ENCODE peak calls at places on chromosomes 16 and 17, in four cellular contexts. T is cardiac muscle cell, H is neural crest cell, N is AG04450. S is an unnamed sample.

GRCh38 chr17:74012465-74012864 is 191.0 kb upstream of the RPL38 start:
- DNase-seq in N (no peak), T (no peak), H (no peak), S (no peak)

GRCh38 chr17:79065105-79065670 is 9.4 kb upstream of the ENGASE start:
- DNase-seq in H (peak), N (no peak), T (peak), S (no peak)

GRCh38 chr17:48701864-48702532 is 20.3 kb downstream of the PRAC1 start:
- DNase-seq in H (no peak), T (no peak), N (no peak), S (no peak)

GRCh38 chr17:7969434-7969833 is 33.0 kb upstream of the GUCY2D start:
- DNase-seq in T (peak), H (no peak), N (no peak), S (no peak)

GRCh38 chr16:75810342-75810741 is 84.1 kb upstream of the CPHXL start:
- DNase-seq in T (no peak), N (no peak), H (no peak), S (no peak)

GRCh38 chr16:15502041-15502725 is 67.8 kb downstream of the BMERB1 start:
- DNase-seq in T (peak), H (no peak), N (peak), S (no peak)

GRCh38 chr16:30728904-30729672 is 19.1 kb upstream of the PHKG2 start:
- DNase-seq in N (no peak), T (no peak), H (no peak), S (no peak)

GRCh38 chr17:320809-321385 is 31.7 kb downstream of the RPH3AL start:
- DNase-seq in H (no peak), N (no peak), T (peak), S (no peak)

GRCh38 chr16:12503201-12503600 is 300.5 kb downstream of the CPPED1 start:
- DNase-seq in T (no peak), H (no peak), N (no peak), S (no peak)

GRCh38 chr17:29116652-29117439 is 63.4 kb downstream of the MYO18A start:
- DNase-seq in N (no peak), T (peak), H (peak), S (peak)

GRCh38 chr17:8006836-8007680 is 4.6 kb downstream of the GUCY2D start:
- DNase-seq in H (no peak), N (no peak), T (no peak), S (no peak)

GRCh38 chr17:41811549-41812175 is at the start of gene P3H4:
- DNase-seq in T (peak), N (no peak), H (peak), S (peak)

GRCh38 chr17:7439462-7440112 is at the start of gene FGF11:
- DNase-seq in N (no peak), T (no peak), H (no peak), S (no peak)

GRCh38 chr16:1788708-1789100 is 4.8 kb downstream of the IGFALS start:
- DNase-seq in T (no peak), H (no peak), N (no peak), S (no peak)

GRCh38 chr17:21218101-21218500 is 4.1 kb upstream of the TMEM11 start:
- DNase-seq in N (no peak), H (no peak), T (peak), S (no peak)

GRCh38 chr16:85615852-85616607 is 2.9 kb downstream of the GSE1 start:
- DNase-seq in T (peak), H (peak), N (peak), S (peak)

GRCh38 chr16:81035975-81036750 is 521 bp downstream of the ATMIN start:
- DNase-seq in H (peak), N (no peak), T (peak), S (no peak)

GRCh38 chr16:28118636-28119035 is 55.1 kb upstream of the GSG1L start:
- DNase-seq in H (no peak), N (no peak), T (no peak), S (no peak)

GRCh38 chr17:52027620-52028019 is 130.9 kb downstream of the CA10 start:
- DNase-seq in H (no peak), T (peak), N (no peak), S (no peak)

DNA sequence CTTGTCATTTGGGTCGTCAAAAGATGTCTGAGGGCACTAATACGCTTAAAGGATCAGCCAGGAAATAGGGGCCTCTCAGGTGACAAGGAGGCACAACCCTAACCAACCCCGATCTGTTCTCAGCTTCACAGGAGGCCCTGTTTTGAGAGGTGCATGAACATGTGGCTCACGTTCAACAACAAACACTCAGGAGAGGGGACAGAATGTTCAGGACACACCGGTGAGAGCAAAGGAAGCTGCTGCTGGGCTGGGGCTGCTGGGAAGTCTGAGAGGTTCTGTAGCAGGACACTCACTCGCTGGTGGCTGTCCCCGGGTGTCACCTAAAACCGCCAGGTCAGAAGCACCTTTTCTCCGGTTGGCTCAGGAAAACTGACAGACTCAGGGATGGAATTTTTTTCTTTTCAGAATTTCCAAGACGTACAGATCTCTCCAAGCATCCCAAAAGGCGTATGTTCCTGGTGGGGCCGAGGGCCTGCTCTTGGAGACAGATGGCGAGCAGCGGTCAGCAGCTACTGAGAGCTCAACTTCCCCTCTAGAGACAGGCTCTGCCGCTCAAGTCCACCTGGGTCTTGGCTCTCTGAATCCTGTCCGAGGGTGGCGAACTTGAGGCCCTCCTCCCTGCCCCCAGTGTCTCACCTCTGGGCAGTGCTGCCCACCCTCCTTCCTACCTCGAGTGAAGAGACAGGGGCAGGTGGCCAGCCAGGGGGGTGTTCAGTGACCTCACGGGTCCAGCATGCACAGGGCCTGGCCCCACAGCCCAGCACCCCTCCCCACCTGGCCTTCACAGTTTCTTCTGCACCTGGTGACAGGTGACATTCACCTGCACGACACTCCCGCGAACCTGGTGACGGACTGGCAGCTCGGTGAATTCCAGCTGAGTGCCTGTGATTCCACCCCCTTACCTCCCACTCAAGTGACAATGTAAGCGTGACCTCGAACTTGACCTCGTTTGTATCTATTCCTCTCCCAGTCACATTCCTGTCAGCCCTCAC is 22.9 kb downstream of the CLUH start:
- DNase-seq in T (no peak), N (no peak), H (no peak), S (no peak)
- TF ChIP-seq CTCF in T (no peak), N (no peak), H (no peak), S (no peak)

GRCh38 chr16:24318670-24319069 is 62.5 kb downstream of the CACNG3 start:
- DNase-seq in T (no peak), H (no peak), N (no peak), S (no peak)
- TF ChIP-seq CTCF in T (no peak), H (no peak), N (no peak), S (no peak)

DNA sequence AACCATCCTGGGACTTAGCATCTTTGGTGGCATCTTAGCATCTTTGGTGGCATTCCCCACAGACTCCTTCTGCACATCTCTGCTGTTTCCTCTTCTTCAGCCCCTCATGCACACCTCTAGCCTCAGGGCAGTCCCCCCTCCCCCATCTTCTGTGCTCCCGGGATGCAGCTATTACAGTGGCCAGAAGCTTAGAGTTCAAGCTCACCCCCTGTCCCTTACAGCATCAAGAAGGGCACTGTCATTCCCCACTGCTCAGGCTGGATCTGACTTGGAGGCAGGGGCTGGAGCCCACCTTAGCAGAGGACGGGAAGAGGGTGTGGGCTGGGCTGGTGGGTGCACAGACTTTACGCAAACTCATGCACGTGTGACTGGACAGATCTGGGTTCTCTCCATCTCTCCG is 650 bp downstream of the EPN3 start:
- DNase-seq in T (no peak), H (no peak), N (no peak), S (no peak)
- TF ChIP-seq CTCF in T (no peak), H (no peak), N (no peak), S (no peak)

DNA sequence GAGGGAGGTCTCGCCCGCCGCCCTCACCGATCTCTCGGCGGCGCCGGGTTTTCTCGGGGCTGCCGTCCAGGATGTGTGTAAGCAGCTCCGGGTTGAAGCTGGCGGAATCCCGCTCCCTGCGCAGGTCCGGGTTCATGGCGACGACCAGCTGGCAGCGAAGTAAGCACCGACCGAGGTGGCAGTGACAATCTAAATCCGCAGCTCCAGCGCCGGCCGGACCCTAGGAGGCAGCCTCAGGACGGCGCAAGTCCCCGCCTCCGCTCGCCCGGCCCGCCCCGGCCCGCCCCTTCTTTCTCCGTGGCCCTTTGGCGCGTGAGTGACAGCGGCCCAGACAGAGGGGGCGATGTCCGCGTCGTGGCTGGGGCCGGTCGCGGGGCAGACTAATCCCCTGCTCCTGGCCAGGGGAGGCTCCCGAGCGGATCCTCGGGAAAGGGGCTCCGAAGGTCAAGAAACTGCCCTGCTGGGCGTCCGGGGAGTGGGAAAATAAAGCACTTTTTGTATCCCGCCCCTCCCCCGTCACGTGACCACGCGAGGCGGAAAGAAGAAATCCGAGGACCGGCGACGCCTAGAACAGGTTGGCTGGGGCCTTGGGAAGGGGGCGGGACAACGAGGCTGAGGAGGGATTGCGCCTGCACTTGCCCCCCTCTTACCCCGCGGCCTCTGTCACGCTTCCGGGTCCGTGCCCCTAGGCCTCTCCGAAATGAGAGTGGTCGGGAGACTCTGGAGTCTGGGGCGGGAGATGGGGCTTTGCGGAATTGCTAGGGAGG is at the start of the genes ACOX1 and TEN1:
- DNase-seq in T (peak), N (peak), H (peak), S (peak)
- TF ChIP-seq CTCF in T (peak), N (no peak), H (peak), S (peak)

GRCh38 chr16:23348579-23349469 is 46.7 kb downstream of the SCNN1B start:
- DNase-seq in N (no peak), T (peak), H (no peak), S (no peak)
- TF ChIP-seq CTCF in N (peak), T (no peak), H (no peak), S (no peak)

GRCh38 chr17:59858167-59858790 is 34.5 kb downstream of the TUBD1 start:
- DNase-seq in H (no peak), N (no peak), T (no peak), S (no peak)

GRCh38 chr17:59848778-59849177 is 44.0 kb downstream of the TUBD1 start:
- DNase-seq in T (peak), N (no peak), H (no peak), S (no peak)

GRCh38 chr17:59856859-59857794 is 35.6 kb downstream of the TUBD1 start:
- DNase-seq in N (no peak), T (no peak), H (no peak), S (no peak)

GRCh38 chr17:59851431-59852375 is 41.0 kb downstream of the TUBD1 start:
- DNase-seq in T (peak), N (peak), H (no peak), S (no peak)

GRCh38 chr17:59853168-59853918 is 39.4 kb downstream of the TUBD1 start:
- DNase-seq in H (peak), T (peak), N (peak), S (no peak)
- TF ChIP-seq CTCF in H (peak), T (peak), N (peak), S (no peak)

GRCh38 chr17:58327363-58328194 is 1.0 kb downstream of the TSPOAP1 start:
- DNase-seq in N (no peak), H (no peak), T (peak), S (no peak)

GRCh38 chr17:58328195-58329034 is at the start of gene TSPOAP1:
- DNase-seq in T (no peak), N (no peak), H (peak), S (peak)

GRCh38 chr17:58330544-58330996 is 2.0 kb upstream of the TSPOAP1 start:
- DNase-seq in N (no peak), T (no peak), H (no peak), S (no peak)

GRCh38 chr17:58329808-58330543 is 1.4 kb upstream of the TSPOAP1 start:
- DNase-seq in N (no peak), H (no peak), T (no peak), S (peak)

GRCh38 chr17:58329035-58329807 is 626 bp upstream of the TSPOAP1 start:
- DNase-seq in H (no peak), T (no peak), N (no peak), S (peak)
- TF ChIP-seq CTCF in H (no peak), T (peak), N (peak), S (peak)

DNA sequence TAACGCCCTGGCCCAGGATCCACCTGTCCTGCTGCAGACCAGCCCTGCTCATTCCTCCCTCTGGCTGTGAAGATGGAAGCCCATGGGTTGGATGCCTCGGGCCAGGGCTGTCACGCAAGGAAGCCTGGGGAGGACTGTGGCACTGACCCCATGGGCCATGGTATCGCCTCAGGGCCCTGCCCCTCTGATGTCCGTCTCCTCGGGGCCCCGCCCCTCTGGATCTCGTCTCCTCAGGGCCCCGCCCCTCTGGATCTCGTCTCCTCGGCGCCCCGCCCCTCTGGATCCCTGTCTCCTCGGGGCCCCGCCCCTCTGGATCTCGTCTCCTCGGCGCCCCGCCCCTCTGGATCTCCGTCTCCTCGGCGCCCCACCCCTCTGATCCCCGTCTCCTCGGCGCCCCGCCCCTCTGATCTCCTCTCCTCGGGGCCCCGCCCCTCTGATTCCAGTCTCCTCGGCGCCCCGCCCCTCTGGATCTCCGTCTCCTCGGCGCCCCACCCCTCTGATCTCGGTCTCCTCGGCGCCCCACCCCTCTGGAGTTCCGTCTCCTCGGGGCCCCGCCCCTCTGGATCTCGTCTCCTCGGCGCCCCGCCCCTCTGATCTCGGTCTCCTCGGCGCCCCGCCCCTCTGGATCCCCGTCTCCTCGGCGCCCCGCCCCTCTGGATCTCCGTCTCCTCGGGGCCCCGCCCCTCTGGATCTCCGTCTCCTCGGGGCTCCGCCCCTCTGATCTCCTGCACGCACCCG is 24.0 kb downstream of the METRNL start:
- DNase-seq in H (no peak), T (no peak), N (no peak), S (no peak)
- TF ChIP-seq CTCF in H (no peak), T (no peak), N (no peak), S (no peak)

GRCh38 chr17:11742891-11743290 is 144.6 kb downstream of the DNAH9 start:
- DNase-seq in N (no peak), H (no peak), T (no peak), S (no peak)
- TF ChIP-seq CTCF in N (no peak), H (no peak), T (no peak), S (no peak)